ENCODE peak calls at places on chromosomes 6 and 20, in five cellular contexts. T is cardiac fibroblast, I is natural killer cell, R is T-helper 1 cell, F is HTR-8/SVneo. A is an unnamed sample.
A peak's percentile ranks its signal among the peaks of the same experiment; 100 is the strongest.

GRCh38 chr20:48613926-48614325 is 213.9 kb downstream of the PREX1 start:
- DNase-seq in T (no peak), I (no peak), R (no peak), F (no peak), A (no peak)

GRCh38 chr20:64055893-64056638 is 6.6 kb upstream of the SOX18 start:
- DNase-seq in T (peak; percentile 84), I (no peak), R (no peak), F (no peak), A (no peak)

GRCh38 chr6:42365021-42365420 is 86.7 kb downstream of the TRERF1 start:
- DNase-seq in T (no peak), I (no peak), R (no peak), F (no peak), A (no peak)

GRCh38 chr20:63873477-63873971 is 8.5 kb downstream of the TPD52L2 start:
- DNase-seq in T (peak; percentile 86), I (no peak), R (no peak), F (no peak), A (no peak)

GRCh38 chr6:6515691-6516607 is 72.6 kb upstream of the LY86 start:
- DNase-seq in T (no peak), I (no peak), R (no peak), F (no peak), A (no peak)

GRCh38 chr6:119224095-119224701 is 125.4 kb downstream of the MAN1A1 start:
- DNase-seq in T (no peak), I (no peak), R (no peak), F (no peak), A (no peak)

GRCh38 chr6:144346719-144347446 is 61.7 kb downstream of the UTRN start:
- DNase-seq in T (peak; percentile 69), I (no peak), R (no peak), F (peak; percentile 62), A (no peak)

GRCh38 chr20:5000263-5001173 is 792 bp downstream of the SLC23A2 start:
- DNase-seq in T (no peak), I (peak; percentile 22), R (no peak), F (no peak), A (no peak)

GRCh38 chr6:14877758-14878157 is 368.1 kb upstream of the JARID2 start:
- DNase-seq in T (no peak), I (no peak), R (no peak), F (no peak), A (no peak)

GRCh38 chr20:58078741-58079522 is 149.5 kb downstream of the ANKRD60 start:
- DNase-seq in T (peak; percentile 69), I (no peak), R (no peak), F (peak; percentile 78), A (no peak)

GRCh38 chr6:139927236-139927635 is 552.8 kb upstream of the CITED2 start:
- DNase-seq in T (peak; percentile 87), I (no peak), R (no peak), F (no peak), A (no peak)

GRCh38 chr6:136539967-136540366 is 10.3 kb downstream of the MAP7 start:
- DNase-seq in T (no peak), I (no peak), R (no peak), F (no peak), A (no peak)

GRCh38 chr6:39451831-39452230 is 129.3 kb upstream of the KCNK16 start:
- DNase-seq in T (no peak), I (no peak), R (no peak), F (no peak), A (no peak)

GRCh38 chr6:170030284-170031095 is 260.4 kb downstream of the DLL1 start:
- DNase-seq in T (no peak), I (peak; percentile 9), R (no peak), F (no peak), A (no peak)

GRCh38 chr20:44785768-44786167 is 24.6 kb downstream of the RIMS4 start:
- DNase-seq in T (peak; percentile 25), I (no peak), R (no peak), F (peak; percentile 81), A (no peak)

GRCh38 chr6:157440162-157440561 is 59.2 kb downstream of the ZDHHC14 start:
- DNase-seq in T (no peak), I (no peak), R (no peak), F (no peak), A (no peak)

GRCh38 chr6:24419526-24419925 is 16.8 kb downstream of the MRS2 start:
- DNase-seq in T (no peak), I (no peak), R (no peak), F (no peak), A (no peak)

GRCh38 chr6:88914180-88914579 is 49.2 kb downstream of the RNGTT start:
- DNase-seq in T (no peak), I (no peak), R (no peak), F (no peak), A (no peak)

GRCh38 chr6:54093306-54093705 is 17.9 kb upstream of the MLIP start:
- DNase-seq in T (no peak), I (no peak), R (no peak), F (no peak), A (no peak)

GRCh38 chr6:26053929-26054658 is 33.1 kb upstream of the HFE start:
- DNase-seq in T (peak; percentile 41), I (no peak), R (no peak), F (no peak), A (no peak)